ENCODE peak calls at places on chromosomes 3 and 15, in five cellular contexts. E, R, G, L and D are unnamed samples.

GRCh38 chr3:22377421-22377820 is 626.4 kb upstream of the ZNF385D start:
- DNase-seq in E (no peak), R (no peak), G (peak; percentile 6), L (peak; percentile 70), D (peak; percentile 35)

GRCh38 chr15:66440501-66440900 is 53.8 kb downstream of the MAP2K1 start:
- DNase-seq in E (no peak), R (no peak), G (no peak), L (no peak), D (no peak)

GRCh38 chr15:82105458-82106205 is 59.8 kb upstream of the MEX3B start:
- DNase-seq in E (peak; percentile 78), R (no peak), G (peak; percentile 66), L (peak; percentile 81), D (peak; percentile 39)

GRCh38 chr3:187360087-187360486 is 8.1 kb upstream of the RTP4 start:
- DNase-seq in E (no peak), R (no peak), G (no peak), L (no peak), D (no peak)

GRCh38 chr15:65638681-65639089 is 16.9 kb downstream of the SLC24A1 start:
- DNase-seq in E (peak; percentile 81), R (no peak), G (peak; percentile 71), L (peak; percentile 76), D (peak; percentile 79)

GRCh38 chr3:133944181-133944580 is 48.5 kb upstream of the RAB6B start:
- DNase-seq in E (peak; percentile 81), R (no peak), G (no peak), L (peak; percentile 68), D (peak; percentile 39)

GRCh38 chr3:130733236-130733884 is 13.3 kb downstream of the PIK3R4 start:
- DNase-seq in E (no peak), R (no peak), G (no peak), L (no peak), D (no peak)

GRCh38 chr3:131796558-131796957 is 238.3 kb downstream of the CPNE4 start:
- DNase-seq in E (no peak), R (no peak), G (no peak), L (peak; percentile 6), D (no peak)

GRCh38 chr3:177294221-177294620 is 96.9 kb upstream of the TBL1XR1 start:
- DNase-seq in E (peak; percentile 69), R (no peak), G (peak; percentile 96), L (peak; percentile 92), D (peak; percentile 98)

GRCh38 chr3:10459954-10460754 is 45.2 kb downstream of the ATP2B2 start:
- DNase-seq in E (peak; percentile 84), R (peak; percentile 16), G (peak; percentile 71), L (peak; percentile 87), D (peak; percentile 83)

GRCh38 chr15:79003301-79003700 is 58.5 kb upstream of the CTSH start:
- DNase-seq in E (peak; percentile 70), R (no peak), G (no peak), L (peak; percentile 81), D (no peak)

GRCh38 chr15:57932348-57932747 is 133.2 kb downstream of the ALDH1A2 start:
- DNase-seq in E (no peak), R (no peak), G (no peak), L (no peak), D (no peak)

GRCh38 chr15:50219820-50220219 is 37.8 kb downstream of the SLC27A2 start:
- DNase-seq in E (peak; percentile 52), R (no peak), G (peak; percentile 54), L (no peak), D (peak; percentile 69)

GRCh38 chr3:185717121-185717520 is 107.7 kb downstream of the IGF2BP2 start:
- DNase-seq in E (peak; percentile 93), R (no peak), G (peak; percentile 62), L (peak; percentile 86), D (peak; percentile 81)

GRCh38 chr3:115922681-115923347 is 299.5 kb downstream of the GAP43 start:
- DNase-seq in E (peak; percentile 62), R (no peak), G (peak; percentile 24), L (peak; percentile 66), D (peak; percentile 44)

GRCh38 chr3:113690482-113690881 is 6.0 kb downstream of the USF3 start:
- DNase-seq in E (no peak), R (no peak), G (no peak), L (no peak), D (no peak)

GRCh38 chr3:154323921-154324738 is at the start of gene DHX36:
- DNase-seq in E (peak; percentile 93), R (peak; percentile 90), G (peak; percentile 80), L (peak; percentile 91), D (peak; percentile 89)

GRCh38 chr15:35444557-35445204 is 101.3 kb downstream of the DPH6 start:
- DNase-seq in E (peak; percentile 63), R (no peak), G (peak; percentile 28), L (peak; percentile 52), D (peak; percentile 56)

GRCh38 chr3:195312714-195313113 is 41.8 kb upstream of the XXYLT1 start:
- DNase-seq in E (no peak), R (no peak), G (no peak), L (no peak), D (no peak)

DNA sequence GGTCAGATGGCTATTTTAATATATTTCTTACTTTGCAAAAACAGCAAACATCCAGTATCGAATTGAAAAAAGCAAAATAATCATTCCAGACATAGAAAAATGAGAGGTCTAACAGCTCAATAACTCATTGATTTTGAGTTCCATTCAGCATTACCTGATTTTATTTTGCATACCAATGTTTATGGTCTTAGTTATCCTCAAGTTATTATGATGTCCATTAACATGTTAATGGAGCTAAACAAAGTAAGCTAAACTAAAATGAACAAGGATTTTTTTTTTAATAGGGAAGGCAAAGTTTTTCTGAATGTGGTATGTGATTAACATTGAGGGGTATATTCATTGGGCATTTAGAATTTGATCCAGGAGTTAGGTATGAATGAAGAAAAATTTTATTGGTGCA is 13.1 kb downstream of the MYH15 start:
- DNase-seq in E (no peak), R (no peak), G (no peak), L (no peak), D (no peak)
- H3K4me3 ChIP-seq in E (no peak overlapping the region), R (no peak overlapping the region), G (no peak overlapping the region), L (no peak overlapping the region), D (no peak overlapping the region)

GRCh38 chr3:13538520-13539284 is 10.2 kb upstream of the FBLN2 start:
- DNase-seq in E (no peak), R (no peak), G (no peak), L (no peak), D (no peak)
- TF ChIP-seq CTCF in E (no peak), R (no peak), G (no peak), L (no peak), D (no peak)

DNA sequence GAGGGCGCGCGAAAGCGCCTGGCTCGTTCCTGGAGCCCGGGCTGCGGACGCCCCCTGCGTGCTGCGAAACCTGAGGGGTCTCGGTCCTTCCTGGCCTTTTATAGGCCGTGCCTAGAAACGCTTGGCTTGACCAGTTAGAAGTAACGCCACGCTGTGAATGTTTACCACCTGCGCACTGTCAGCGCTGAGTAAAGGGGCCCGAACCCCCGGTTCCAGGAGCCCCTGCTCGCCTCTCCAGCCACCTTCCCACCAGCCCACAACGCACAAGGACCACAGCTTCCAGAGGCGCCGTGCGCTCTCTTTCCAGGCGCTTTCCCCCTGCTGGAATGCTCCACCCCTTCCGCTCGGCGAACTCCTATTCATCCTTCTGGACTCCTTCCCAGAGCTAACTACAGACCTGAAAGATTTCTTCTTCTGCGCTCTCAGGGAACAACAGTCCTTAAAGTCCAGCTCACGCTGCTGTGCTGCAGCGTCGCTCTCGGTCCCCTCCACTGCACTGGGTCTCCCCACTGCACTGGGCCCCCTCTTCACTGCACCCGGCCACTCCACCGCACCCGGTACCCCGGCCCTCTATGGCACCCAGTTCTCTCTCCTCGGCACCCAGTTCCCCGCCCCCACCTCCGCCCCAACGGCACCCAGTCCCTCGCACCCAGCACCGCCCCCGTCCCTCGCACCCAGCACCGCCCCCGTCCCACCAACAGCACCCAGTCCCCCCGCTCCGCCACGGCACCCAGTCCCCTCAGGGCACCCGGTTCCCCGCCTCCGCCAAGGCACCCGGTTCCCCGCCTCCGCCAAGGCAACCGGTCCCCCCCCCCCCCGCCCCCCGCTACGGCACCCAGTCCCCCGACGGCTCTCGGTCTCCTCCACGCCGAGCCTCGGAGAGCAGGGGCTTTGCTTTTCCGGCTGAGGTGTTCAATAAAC is 69.8 kb downstream of the SQOR start:
- DNase-seq in E (peak; percentile 37), R (peak; percentile 18), G (no peak), L (no peak), D (peak; percentile 67)
- H3K4me3 ChIP-seq in E (peak overlapping the region; percentile 43), R (peak overlapping the region; percentile 64), G (peak overlapping the region; percentile 60), L (peak overlapping the region; percentile 33), D (peak overlapping the region; percentile 70)

GRCh38 chr3:86930831-86931230 is 60.1 kb downstream of the VGLL3 start:
- DNase-seq in E (peak; percentile 17), R (no peak), G (no peak), L (no peak), D (no peak)
- TF ChIP-seq CTCF in E (no peak), R (no peak), G (no peak), L (no peak), D (no peak)

GRCh38 chr15:40696228-40696627 is 1.3 kb downstream of the RAD51 start:
- DNase-seq in E (no peak), R (no peak), G (no peak), L (no peak), D (no peak)
- H3K4me3 ChIP-seq in E (peak overlapping the region; percentile 80), R (peak overlapping the region; percentile 90), G (no peak overlapping the region), L (peak overlapping the region; percentile 58), D (peak overlapping the region; percentile 88)

GRCh38 chr15:32936283-32936918 is 218.6 kb downstream of the GREM1 start:
- DNase-seq in E (peak; percentile 37), R (no peak), G (peak; percentile 11), L (peak; percentile 35), D (peak; percentile 51)
- TF ChIP-seq CTCF in E (peak; percentile 33), R (peak; percentile 48), G (peak; percentile 73), L (peak; percentile 66), D (peak; percentile 70)

GRCh38 chr15:72168833-72169232 is 28.8 kb downstream of the GRAMD2A start:
- DNase-seq in E (no peak), R (no peak), G (no peak), L (no peak), D (no peak)
- H3K4me3 ChIP-seq in E (no peak overlapping the region), R (no peak overlapping the region), G (no peak overlapping the region), L (no peak overlapping the region), D (no peak overlapping the region)

DNA sequence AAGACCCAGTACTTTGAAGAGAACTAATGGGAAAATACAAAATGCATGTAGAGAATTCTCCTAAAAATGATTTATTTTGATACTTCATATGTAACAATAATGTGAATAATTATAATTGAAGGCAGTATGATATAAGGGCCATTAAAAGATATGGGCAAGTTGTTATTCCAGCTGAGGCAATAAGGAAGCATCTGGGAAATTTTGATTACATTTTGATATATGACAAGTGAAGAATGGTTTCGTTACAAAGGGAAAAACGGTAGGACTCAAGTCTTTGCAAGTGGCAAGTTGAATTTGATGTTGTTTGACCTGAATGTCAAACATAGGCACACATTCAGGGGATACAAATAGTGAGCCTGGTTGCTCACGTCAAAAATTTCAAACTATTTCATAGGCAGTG is 137.9 kb upstream of the TP63 start:
- DNase-seq in E (no peak), R (no peak), G (no peak), L (no peak), D (no peak)
- TF ChIP-seq CTCF in E (no peak), R (no peak), G (no peak), L (no peak), D (no peak)